ENCODE peak calls at places on chromosomes 3 and 15, in ten cellular contexts. One of them, this sample, is unnamed. For H3K4me1 and H3K27me3, the result is how much of the 10 kb centered on the place peaks cover.

GRCh38 chr3:121869731-121870130 is 24.5 kb upstream of the SLC15A2 start:
- DNase-seq in cardiac muscle cell: no peak
- DNase-seq in H9: no peak
- DNase-seq in endothelial cell of umbilical vein: no peak
- DNase-seq in lung: no peak
- DNase-seq in PC-3: no peak
- DNase-seq in IMR-90: no peak
- DNase-seq in adrenal gland: no peak
- DNase-seq in psoas muscle: no peak
- DNase-seq in fibroblast of lung: no peak
- DNase-seq in this sample: no peak

GRCh38 chr15:32838820-32839219 is 121.0 kb downstream of the GREM1 start:
- DNase-seq in cardiac muscle cell: no peak
- DNase-seq in H9: no peak
- DNase-seq in endothelial cell of umbilical vein: peak
- DNase-seq in lung: peak
- DNase-seq in PC-3: peak
- DNase-seq in IMR-90: peak
- DNase-seq in adrenal gland: peak
- DNase-seq in psoas muscle: peak
- DNase-seq in fibroblast of lung: peak
- DNase-seq in this sample: no peak

GRCh38 chr15:60362318-60363023 is 35.3 kb downstream of the ANXA2 start:
- DNase-seq in cardiac muscle cell: no peak
- DNase-seq in H9: no peak
- DNase-seq in endothelial cell of umbilical vein: no peak
- DNase-seq in lung: no peak
- DNase-seq in PC-3: peak
- DNase-seq in IMR-90: peak
- DNase-seq in adrenal gland: no peak
- DNase-seq in psoas muscle: no peak
- DNase-seq in fibroblast of lung: peak
- DNase-seq in this sample: no peak

GRCh38 chr3:113897373-113897777 is 50.4 kb upstream of the ZDHHC23 start:
- DNase-seq in cardiac muscle cell: no peak
- DNase-seq in H9: no peak
- DNase-seq in endothelial cell of umbilical vein: no peak
- DNase-seq in lung: no peak
- DNase-seq in PC-3: peak
- DNase-seq in IMR-90: no peak
- DNase-seq in adrenal gland: no peak
- DNase-seq in psoas muscle: no peak
- DNase-seq in fibroblast of lung: no peak
- DNase-seq in this sample: no peak

GRCh38 chr3:52218454-52218853 is 7.0 kb downstream of the TLR9 start:
- DNase-seq in cardiac muscle cell: no peak
- DNase-seq in H9: no peak
- DNase-seq in endothelial cell of umbilical vein: no peak
- DNase-seq in lung: no peak
- DNase-seq in PC-3: no peak
- DNase-seq in IMR-90: no peak
- DNase-seq in adrenal gland: no peak
- DNase-seq in psoas muscle: no peak
- DNase-seq in fibroblast of lung: no peak
- DNase-seq in this sample: no peak

GRCh38 chr3:63228677-63229076 is 49.4 kb upstream of the SYNPR start:
- DNase-seq in cardiac muscle cell: peak
- DNase-seq in H9: peak
- DNase-seq in endothelial cell of umbilical vein: peak
- DNase-seq in lung: no peak
- DNase-seq in PC-3: peak
- DNase-seq in IMR-90: peak
- DNase-seq in adrenal gland: peak
- DNase-seq in psoas muscle: no peak
- DNase-seq in fibroblast of lung: peak
- DNase-seq in this sample: no peak

GRCh38 chr3:150220791-150221190 is 187.3 kb upstream of the TSC22D2 start:
- DNase-seq in cardiac muscle cell: no peak
- DNase-seq in H9: no peak
- DNase-seq in endothelial cell of umbilical vein: no peak
- DNase-seq in lung: no peak
- DNase-seq in PC-3: no peak
- DNase-seq in IMR-90: no peak
- DNase-seq in adrenal gland: no peak
- DNase-seq in psoas muscle: no peak
- DNase-seq in fibroblast of lung: no peak
- DNase-seq in this sample: no peak

GRCh38 chr3:50237133-50237651 is 1.2 kb downstream of the GNAI2 start:
- DNase-seq in cardiac muscle cell: peak
- DNase-seq in H9: no peak
- DNase-seq in endothelial cell of umbilical vein: peak
- DNase-seq in lung: peak
- DNase-seq in PC-3: peak
- DNase-seq in IMR-90: no peak
- DNase-seq in adrenal gland: no peak
- DNase-seq in psoas muscle: peak
- DNase-seq in fibroblast of lung: peak
- DNase-seq in this sample: no peak

GRCh38 chr15:72859757-72860145 is 76.2 kb upstream of the ADPGK start:
- DNase-seq in cardiac muscle cell: no peak
- DNase-seq in H9: no peak
- DNase-seq in endothelial cell of umbilical vein: no peak
- DNase-seq in lung: no peak
- DNase-seq in PC-3: no peak
- DNase-seq in IMR-90: no peak
- DNase-seq in adrenal gland: no peak
- DNase-seq in psoas muscle: no peak
- DNase-seq in fibroblast of lung: no peak
- DNase-seq in this sample: no peak

GRCh38 chr3:79115458-79115857 is 652.3 kb downstream of the ROBO1 start:
- DNase-seq in cardiac muscle cell: no peak
- DNase-seq in H9: no peak
- DNase-seq in endothelial cell of umbilical vein: no peak
- DNase-seq in lung: no peak
- DNase-seq in PC-3: no peak
- DNase-seq in IMR-90: no peak
- DNase-seq in adrenal gland: no peak
- DNase-seq in psoas muscle: no peak
- DNase-seq in fibroblast of lung: peak
- DNase-seq in this sample: no peak

GRCh38 chr3:79111375-79112052 is 656.3 kb downstream of the ROBO1 start:
- DNase-seq in cardiac muscle cell: no peak
- DNase-seq in H9: no peak
- DNase-seq in endothelial cell of umbilical vein: no peak
- DNase-seq in lung: no peak
- DNase-seq in PC-3: no peak
- DNase-seq in IMR-90: peak
- DNase-seq in adrenal gland: no peak
- DNase-seq in psoas muscle: no peak
- DNase-seq in fibroblast of lung: peak
- DNase-seq in this sample: no peak

GRCh38 chr3:79109758-79110157 is 658.0 kb downstream of the ROBO1 start:
- DNase-seq in cardiac muscle cell: no peak
- DNase-seq in H9: no peak
- DNase-seq in endothelial cell of umbilical vein: no peak
- DNase-seq in lung: no peak
- DNase-seq in PC-3: no peak
- DNase-seq in IMR-90: no peak
- DNase-seq in adrenal gland: no peak
- DNase-seq in psoas muscle: no peak
- DNase-seq in fibroblast of lung: no peak
- DNase-seq in this sample: no peak

GRCh38 chr3:79113821-79114220 is 654.0 kb downstream of the ROBO1 start:
- DNase-seq in cardiac muscle cell: no peak
- DNase-seq in H9: no peak
- DNase-seq in endothelial cell of umbilical vein: no peak
- DNase-seq in lung: no peak
- DNase-seq in PC-3: peak
- DNase-seq in IMR-90: peak
- DNase-seq in adrenal gland: no peak
- DNase-seq in psoas muscle: no peak
- DNase-seq in fibroblast of lung: no peak
- DNase-seq in this sample: no peak
- H3K27ac ChIP-seq in cardiac muscle cell: no peak
- H3K27ac ChIP-seq in H9: no peak
- H3K27ac ChIP-seq in endothelial cell of umbilical vein: no peak
- H3K27ac ChIP-seq in lung: no peak
- H3K27ac ChIP-seq in PC-3: no peak
- H3K27ac ChIP-seq in IMR-90: no peak
- H3K27ac ChIP-seq in adrenal gland: no peak
- H3K27ac ChIP-seq in psoas muscle: no peak
- H3K27ac ChIP-seq in fibroblast of lung: no peak
- H3K27ac ChIP-seq in this sample: no peak

GRCh38 chr3:190854062-190854461 is 8.4 kb downstream of the GMNC start:
- DNase-seq in cardiac muscle cell: no peak
- DNase-seq in H9: no peak
- DNase-seq in endothelial cell of umbilical vein: no peak
- DNase-seq in lung: no peak
- DNase-seq in PC-3: no peak
- DNase-seq in IMR-90: no peak
- DNase-seq in adrenal gland: no peak
- DNase-seq in psoas muscle: no peak
- DNase-seq in fibroblast of lung: no peak
- DNase-seq in this sample: no peak

GRCh38 chr3:190853464-190853863 is 9.0 kb downstream of the GMNC start:
- DNase-seq in cardiac muscle cell: no peak
- DNase-seq in H9: no peak
- DNase-seq in endothelial cell of umbilical vein: no peak
- DNase-seq in lung: no peak
- DNase-seq in PC-3: no peak
- DNase-seq in IMR-90: no peak
- DNase-seq in adrenal gland: no peak
- DNase-seq in psoas muscle: no peak
- DNase-seq in fibroblast of lung: no peak
- DNase-seq in this sample: no peak

GRCh38 chr3:190848891-190849290 is 13.6 kb downstream of the GMNC start:
- DNase-seq in cardiac muscle cell: no peak
- DNase-seq in H9: no peak
- DNase-seq in endothelial cell of umbilical vein: no peak
- DNase-seq in lung: no peak
- DNase-seq in PC-3: peak
- DNase-seq in IMR-90: no peak
- DNase-seq in adrenal gland: no peak
- DNase-seq in psoas muscle: no peak
- DNase-seq in fibroblast of lung: no peak
- DNase-seq in this sample: no peak

GRCh38 chr3:190847423-190847822 is 15.1 kb downstream of the GMNC start:
- DNase-seq in cardiac muscle cell: no peak
- DNase-seq in H9: no peak
- DNase-seq in endothelial cell of umbilical vein: no peak
- DNase-seq in lung: no peak
- DNase-seq in PC-3: no peak
- DNase-seq in IMR-90: no peak
- DNase-seq in adrenal gland: no peak
- DNase-seq in psoas muscle: no peak
- DNase-seq in fibroblast of lung: no peak
- DNase-seq in this sample: no peak

DNA sequence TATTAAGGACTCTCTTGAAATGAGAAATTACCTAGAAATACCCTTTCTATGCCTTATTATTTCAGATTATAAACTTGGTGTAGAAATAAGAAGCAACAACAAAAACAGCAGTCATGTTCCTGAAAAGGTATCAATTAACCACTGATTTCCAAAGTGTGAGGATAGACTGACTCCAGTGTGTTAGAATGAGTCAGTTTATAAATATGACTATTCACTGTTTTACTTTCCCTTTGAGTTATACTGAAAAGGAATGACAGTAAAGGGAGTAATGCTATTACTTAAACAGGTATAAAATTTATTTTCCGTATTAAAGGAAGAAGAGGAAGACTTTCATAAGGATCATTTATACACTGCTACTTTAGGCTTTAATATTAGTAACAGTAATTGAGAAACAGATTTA is 12.9 kb downstream of the GMNC start:
- DNase-seq in cardiac muscle cell: no peak
- DNase-seq in H9: no peak
- DNase-seq in endothelial cell of umbilical vein: no peak
- DNase-seq in lung: no peak
- DNase-seq in PC-3: no peak
- DNase-seq in IMR-90: no peak
- DNase-seq in adrenal gland: no peak
- DNase-seq in psoas muscle: no peak
- DNase-seq in fibroblast of lung: no peak
- DNase-seq in this sample: no peak
- H3K4me1 ChIP-seq in cardiac muscle cell: under half
- H3K4me1 ChIP-seq in H9: under half
- H3K4me1 ChIP-seq in endothelial cell of umbilical vein: under half
- H3K4me1 ChIP-seq in lung: under half
- H3K4me1 ChIP-seq in PC-3: under half
- H3K4me1 ChIP-seq in IMR-90: under half
- H3K4me1 ChIP-seq in adrenal gland: under half
- H3K4me1 ChIP-seq in psoas muscle: under half
- H3K4me1 ChIP-seq in fibroblast of lung: under half
- H3K4me1 ChIP-seq in this sample: under half

DNA sequence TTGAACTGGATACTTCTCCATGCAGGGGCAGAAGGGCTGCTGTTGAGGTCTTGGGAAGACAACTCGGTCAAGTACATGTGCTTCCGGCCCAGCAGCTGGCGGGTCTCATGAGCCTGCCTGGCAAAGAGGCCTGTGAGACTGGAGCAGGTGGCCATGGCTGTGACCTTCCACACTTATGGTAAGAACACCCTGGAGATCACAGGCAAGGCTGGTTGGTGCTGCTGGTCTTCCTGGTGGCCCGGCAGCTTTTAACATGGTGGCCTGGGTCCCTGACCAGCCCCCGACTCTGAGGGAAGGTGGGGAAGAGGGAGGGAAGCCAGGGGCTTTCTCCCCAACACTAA is 15.4 kb downstream of the CHRD start:
- DNase-seq in cardiac muscle cell: no peak
- DNase-seq in H9: no peak
- DNase-seq in endothelial cell of umbilical vein: no peak
- DNase-seq in lung: no peak
- DNase-seq in PC-3: no peak
- DNase-seq in IMR-90: no peak
- DNase-seq in adrenal gland: no peak
- DNase-seq in psoas muscle: no peak
- DNase-seq in fibroblast of lung: no peak
- DNase-seq in this sample: peak
- H3K27me3 ChIP-seq in cardiac muscle cell: under half
- H3K27me3 ChIP-seq in H9: under half
- H3K27me3 ChIP-seq in endothelial cell of umbilical vein: under half
- H3K27me3 ChIP-seq in lung: under half
- H3K27me3 ChIP-seq in PC-3: under half
- H3K27me3 ChIP-seq in IMR-90: under half
- H3K27me3 ChIP-seq in adrenal gland: under half
- H3K27me3 ChIP-seq in psoas muscle: under half
- H3K27me3 ChIP-seq in fibroblast of lung: under half
- H3K27me3 ChIP-seq in this sample: under half

GRCh38 chr3:126358038-126358815 is 1.0 kb upstream of the KLF15 start:
- DNase-seq in cardiac muscle cell: no peak
- DNase-seq in H9: peak
- DNase-seq in endothelial cell of umbilical vein: no peak
- DNase-seq in lung: peak
- DNase-seq in PC-3: no peak
- DNase-seq in IMR-90: no peak
- DNase-seq in adrenal gland: peak
- DNase-seq in psoas muscle: peak
- DNase-seq in fibroblast of lung: peak
- DNase-seq in this sample: no peak
- H3K27ac ChIP-seq in cardiac muscle cell: no peak
- H3K27ac ChIP-seq in H9: no peak
- H3K27ac ChIP-seq in endothelial cell of umbilical vein: no peak
- H3K27ac ChIP-seq in lung: no peak
- H3K27ac ChIP-seq in PC-3: no peak
- H3K27ac ChIP-seq in IMR-90: no peak
- H3K27ac ChIP-seq in adrenal gland: no peak
- H3K27ac ChIP-seq in psoas muscle: peak
- H3K27ac ChIP-seq in fibroblast of lung: no peak
- H3K27ac ChIP-seq in this sample: no peak

This sample was measured in aorta.